ENCODE peak calls at places on chromosomes 6 and 20, in six cellular contexts. U, L, S, B, E and V are unnamed samples.

GRCh38 chr20:41307021-41307420 is 10.5 kb downstream of the ZHX3 start:
- DNase-seq in L (no peak), E (no peak), U (no peak), B (no peak), S (no peak), V (no peak)

GRCh38 chr6:126721581-126722145 is 381.7 kb downstream of the CENPW start:
- DNase-seq in L (peak; percentile 93), E (peak; percentile 49), B (no peak), S (no peak), U (peak; percentile 92), V (no peak)

GRCh38 chr6:152316024-152316423 is 321.1 kb downstream of the SYNE1 start:
- DNase-seq in L (peak; percentile 85), B (no peak), E (no peak), U (no peak), S (no peak), V (no peak)

GRCh38 chr6:161128680-161129196 is 137.2 kb downstream of the MAP3K4 start:
- DNase-seq in B (no peak), L (peak; percentile 61), E (peak; percentile 21), U (peak; percentile 38), S (no peak), V (no peak)

GRCh38 chr6:39365281-39366074 is 43.0 kb upstream of the KCNK16 start:
- DNase-seq in B (no peak), E (no peak), S (no peak), U (no peak), L (peak; percentile 88), V (no peak)

GRCh38 chr6:94130458-94130857 is 711.1 kb upstream of the EPHA7 start:
- DNase-seq in E (no peak), B (peak; percentile 50), L (no peak), U (no peak), S (no peak), V (no peak)

GRCh38 chr6:161694995-161695394 is 421.1 kb upstream of the AGPAT4 start:
- DNase-seq in S (no peak), U (no peak), E (peak; percentile 7), B (peak; percentile 61), L (peak; percentile 62), V (no peak)

GRCh38 chr20:1664911-1665310 is 7.3 kb upstream of the SIRPG start:
- DNase-seq in B (no peak), E (no peak), L (no peak), U (no peak), S (no peak), V (no peak)

GRCh38 chr6:34549056-34549803 is 6.9 kb downstream of the SPDEF start:
- DNase-seq in U (no peak), E (no peak), B (no peak), L (no peak), S (no peak), V (no peak)

GRCh38 chr20:36802326-36803223 is 29.0 kb upstream of the DSN1 start:
- DNase-seq in B (no peak), E (no peak), S (no peak), L (peak; percentile 58), U (no peak), V (no peak)

GRCh38 chr6:54846243-54846856 is at the start of gene FAM83B:
- DNase-seq in B (peak; percentile 92), U (peak; percentile 92), L (no peak), S (peak; percentile 96), E (peak; percentile 61), V (peak; percentile 88)

GRCh38 chr6:155177369-155177961 is 86.3 kb upstream of the CLDN20 start:
- DNase-seq in L (peak; percentile 78), S (no peak), U (no peak), E (peak; percentile 61), B (peak; percentile 66), V (peak; percentile 62)

GRCh38 chr6:41449399-41450245 is 96.6 kb upstream of the FOXP4 start:
- DNase-seq in E (no peak), S (no peak), U (no peak), L (peak; percentile 37), B (peak; percentile 36), V (peak; percentile 89)

GRCh38 chr20:57658447-57659130 is 38.4 kb upstream of the ZBP1 start:
- DNase-seq in B (no peak), L (no peak), U (no peak), S (no peak), E (no peak), V (peak; percentile 16)

GRCh38 chr6:118708055-118708454 is 56.7 kb upstream of the CEP85L start:
- DNase-seq in S (no peak), E (no peak), U (no peak), B (no peak), L (peak; percentile 70), V (no peak)

GRCh38 chr20:62117658-62118057 is 4.6 kb upstream of the LSM14B start:
- DNase-seq in E (no peak), U (no peak), B (no peak), S (no peak), L (no peak), V (no peak)

GRCh38 chr20:58870293-58871014 is 17.9 kb downstream of the GNAS start:
- DNase-seq in U (no peak), L (peak; percentile 71), S (peak; percentile 74), B (peak; percentile 92), E (no peak), V (peak; percentile 76)

GRCh38 chr6:104940881-104941693 is 15.8 kb upstream of the LIN28B start:
- DNase-seq in L (peak; percentile 66), B (peak; percentile 92), S (no peak), E (no peak), U (no peak), V (peak; percentile 29)

GRCh38 chr6:150835620-150836019 is 29.9 kb upstream of the MTHFD1L start:
- DNase-seq in S (no peak), U (no peak), B (no peak), L (no peak), E (peak; percentile 61), V (no peak)

GRCh38 chr6:49550413-49551125 is at the start of gene C6orf141:
- DNase-seq in S (no peak), E (peak; percentile 70), U (no peak), L (peak; percentile 12), B (peak; percentile 92), V (peak; percentile 81)

GRCh38 chr20:34420146-34420545 is 57.1 kb downstream of the ITCH start:
- DNase-seq in U (no peak), S (no peak), B (no peak), L (no peak), E (no peak), V (no peak)

GRCh38 chr6:137490961-137491360 is 3.2 kb downstream of the OLIG3 start:
- DNase-seq in S (no peak), B (peak; percentile 58), E (no peak), U (no peak), L (no peak), V (no peak)

GRCh38 chr6:137491478-137491877 is 2.7 kb downstream of the OLIG3 start:
- DNase-seq in U (no peak), E (no peak), B (no peak), L (no peak), S (no peak), V (no peak)

GRCh38 chr6:137492771-137493217 is 1.4 kb downstream of the OLIG3 start:
- DNase-seq in E (no peak), L (no peak), B (peak; percentile 44), U (no peak), S (no peak), V (no peak)

GRCh38 chr6:137493218-137494038 is 766 bp downstream of the OLIG3 start:
- DNase-seq in E (no peak), L (no peak), B (peak; percentile 86), S (no peak), U (no peak), V (peak; percentile 41)

DNA sequence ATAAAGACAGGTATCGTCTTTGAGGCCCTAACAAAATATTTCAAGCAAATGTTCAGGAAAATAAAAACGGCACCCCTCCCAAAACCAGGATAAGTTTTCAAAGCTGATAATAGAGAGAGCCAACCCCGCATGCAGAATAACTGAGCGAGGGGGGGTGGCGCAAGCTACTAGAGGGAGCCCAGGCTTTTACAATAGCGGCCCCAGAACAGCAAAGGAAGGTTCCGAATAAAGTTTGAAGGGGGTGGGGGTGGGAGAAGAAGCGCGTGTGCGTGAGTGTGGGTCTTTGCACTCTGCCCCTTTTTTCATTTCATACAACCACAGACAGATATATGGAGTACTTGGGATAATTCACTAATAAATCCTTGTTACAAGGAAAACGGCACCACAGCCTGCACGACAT is 1.9 kb downstream of the OLIG3 start:
- DNase-seq in L (no peak), U (no peak), B (no peak), E (no peak), S (no peak), V (no peak)
- H3K4me1 ChIP-seq in L (no peaks in the 10 kb centered on the region), U (no peaks in the 10 kb centered on the region), B (peaks cover 7% of the 10 kb centered on the region), E (no peaks in the 10 kb centered on the region), S (peaks cover 48% of the 10 kb centered on the region), V (peaks cover 4% of the 10 kb centered on the region)

GRCh38 chr6:169035381-169036280 is 218.0 kb downstream of the THBS2 start:
- DNase-seq in S (no peak), L (peak; percentile 88), B (no peak), U (peak; percentile 56), E (no peak), V (no peak)
- H3K4me1 ChIP-seq in S (no peaks in the 10 kb centered on the region), L (peaks cover 24% of the 10 kb centered on the region), B (no peaks in the 10 kb centered on the region), U (peaks cover 4% of the 10 kb centered on the region), E (no peaks in the 10 kb centered on the region), V (no peaks in the 10 kb centered on the region)

DNA sequence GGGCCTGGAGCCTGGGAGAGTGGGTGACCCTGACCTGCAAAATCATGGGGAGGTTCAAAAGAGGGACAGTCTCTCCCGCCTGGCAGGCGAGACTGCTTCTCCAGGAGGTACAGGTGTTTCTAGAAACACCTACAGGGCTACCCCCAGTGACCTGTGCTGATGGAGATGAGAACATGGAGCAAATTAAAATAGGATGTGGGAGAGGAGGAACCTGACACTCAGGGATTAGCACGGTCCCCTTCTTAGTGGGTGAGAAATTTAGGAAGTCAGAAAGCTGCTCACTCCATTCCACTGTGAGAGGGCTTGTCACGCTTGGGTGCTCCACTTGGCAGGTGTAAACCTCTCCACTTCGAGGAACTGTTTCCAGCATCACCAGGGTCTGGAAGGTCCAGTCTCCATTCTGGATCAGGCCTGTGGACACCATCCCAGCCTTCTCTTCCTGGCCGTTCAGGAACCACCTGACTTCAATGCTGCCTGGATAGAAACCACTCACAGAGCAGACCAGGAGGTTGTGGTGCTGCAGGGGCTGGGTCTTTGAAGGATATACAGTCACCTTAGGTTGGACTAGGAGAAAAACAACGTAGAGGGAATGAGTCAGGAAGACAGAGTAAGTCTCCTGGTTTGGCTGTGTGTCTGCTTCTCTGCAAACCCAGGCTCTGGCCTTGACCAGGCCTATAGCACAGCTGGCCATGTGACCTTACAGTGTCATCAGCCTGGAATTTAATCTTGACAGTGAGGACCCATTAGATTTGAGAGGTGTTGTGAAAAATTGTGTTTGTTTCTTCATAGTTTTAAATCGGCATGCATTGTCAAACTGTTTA is 8.2 kb downstream of the HLA-DRB1 start:
- DNase-seq in B (no peak), L (no peak), S (no peak), E (no peak), U (no peak), V (no peak)
- H3K4me1 ChIP-seq in B (no peaks in the 10 kb centered on the region), L (no peaks in the 10 kb centered on the region), S (no peaks in the 10 kb centered on the region), E (no peaks in the 10 kb centered on the region), U (no peaks in the 10 kb centered on the region), V (no peaks in the 10 kb centered on the region)

GRCh38 chr20:31989030-31989645 is 21.1 kb upstream of the CCM2L start:
- DNase-seq in S (no peak), L (no peak), E (no peak), B (no peak), U (no peak), V (no peak)

GRCh38 chr20:31988430-31989015 is 20.6 kb downstream of the XKR7 start:
- DNase-seq in B (no peak), E (no peak), U (no peak), L (no peak), S (no peak), V (no peak)

GRCh38 chr20:31985152-31985551 is 17.2 kb downstream of the XKR7 start:
- DNase-seq in S (no peak), B (no peak), U (no peak), L (no peak), E (no peak), V (no peak)

GRCh38 chr20:31990958-31991705 is 19.1 kb upstream of the CCM2L start:
- DNase-seq in B (no peak), E (no peak), U (no peak), S (no peak), L (no peak), V (no peak)

GRCh38 chr20:31987744-31988143 is 19.8 kb downstream of the XKR7 start:
- DNase-seq in E (no peak), L (peak; percentile 32), U (peak; percentile 45), B (no peak), S (no peak), V (no peak)
- H3K4me1 ChIP-seq in E (no peaks in the 10 kb centered on the region), L (no peaks in the 10 kb centered on the region), U (no peaks in the 10 kb centered on the region), B (no peaks in the 10 kb centered on the region), S (no peaks in the 10 kb centered on the region), V (no peaks in the 10 kb centered on the region)